ENCODE peak calls at places on chromosomes 6 and 20, in five cellular contexts. M, A, T, U and O are unnamed samples.

GRCh38 chr20:46257887-46258286 is 50.4 kb downstream of the CDH22 start:
- DNase-seq in M (no peak), A (no peak), T (no peak), U (no peak), O (no peak)

GRCh38 chr20:63734111-63734945 is 2.1 kb upstream of the LIME1 start:
- DNase-seq in M (no peak), A (peak), T (no peak), U (no peak), O (no peak)

GRCh38 chr20:48738399-48739304 is 89.1 kb downstream of the PREX1 start:
- DNase-seq in M (no peak), A (no peak), T (no peak), U (no peak), O (no peak)

GRCh38 chr20:50113420-50114224 is 672 bp upstream of the UBE2V1 start:
- DNase-seq in M (no peak), A (peak), T (no peak), U (no peak), O (no peak)

GRCh38 chr20:38357653-38358207 is 11.4 kb downstream of the LBP start:
- DNase-seq in M (no peak), A (no peak), T (no peak), U (peak), O (no peak)

GRCh38 chr6:24313477-24314141 is 44.2 kb downstream of the DCDC2 start:
- DNase-seq in M (no peak), A (no peak), T (peak), U (peak), O (no peak)

GRCh38 chr20:47120346-47120745 is 225.7 kb downstream of the EYA2 start:
- DNase-seq in M (no peak), A (no peak), T (no peak), U (no peak), O (no peak)

GRCh38 chr6:142680308-142680707 is 264.7 kb downstream of the HIVEP2 start:
- DNase-seq in M (no peak), A (no peak), T (no peak), U (peak), O (no peak)

GRCh38 chr20:1664911-1665310 is 7.3 kb upstream of the SIRPG start:
- DNase-seq in M (no peak), A (no peak), T (no peak), U (no peak), O (no peak)

GRCh38 chr20:32466739-32467505 is 108.8 kb downstream of the ASXL1 start:
- DNase-seq in M (no peak), A (no peak), T (no peak), U (no peak), O (no peak)

GRCh38 chr6:133504761-133505160 is 263.6 kb downstream of the EYA4 start:
- DNase-seq in M (no peak), A (peak), T (no peak), U (no peak), O (no peak)

GRCh38 chr6:100370265-100370664 is 94.5 kb downstream of the SIM1 start:
- DNase-seq in M (no peak), A (no peak), T (no peak), U (no peak), O (no peak)

GRCh38 chr20:43752561-43753301 is 25.9 kb upstream of the GTSF1L start:
- DNase-seq in M (no peak), A (no peak), T (peak), U (peak), O (no peak)

GRCh38 chr6:120147218-120147871 is 797.8 kb upstream of the MAN1A1 start:
- DNase-seq in M (no peak), A (peak), T (no peak), U (no peak), O (no peak)

GRCh38 chr6:121826156-121826810 is 390.8 kb downstream of the GJA1 start:
- DNase-seq in M (no peak), A (no peak), T (peak), U (peak), O (no peak)

GRCh38 chr6:107080036-107080435 is 35.3 kb downstream of the BEND3 start:
- DNase-seq in M (no peak), A (no peak), T (no peak), U (no peak), O (no peak)